ENCODE peak calls at places on chromosomes 7 and 10, in four cellular contexts. One of them, this sample, is unnamed.

GRCh38 chr10:133465950-133466474 is 12.3 kb downstream of the SCART1 start:
- DNase-seq in retinal pigment epithelial cell: no peak
- DNase-seq in endothelial cell: no peak
- DNase-seq in MM.1S: no peak
- DNase-seq in this sample: no peak

GRCh38 chr10:33326897-33327296 is 7.6 kb downstream of the NRP1 start:
- DNase-seq in retinal pigment epithelial cell: no peak
- DNase-seq in MM.1S: no peak
- DNase-seq in endothelial cell: no peak
- DNase-seq in this sample: no peak

GRCh38 chr7:143279186-143280098 is 5.3 kb upstream of the TMEM139 start:
- DNase-seq in MM.1S: no peak
- DNase-seq in retinal pigment epithelial cell: peak
- DNase-seq in endothelial cell: no peak
- DNase-seq in this sample: no peak

GRCh38 chr7:28018446-28018845 is 162.1 kb downstream of the JAZF1 start:
- DNase-seq in retinal pigment epithelial cell: no peak
- DNase-seq in endothelial cell: no peak
- DNase-seq in MM.1S: no peak
- DNase-seq in this sample: no peak

GRCh38 chr10:116168745-116169144 is 104.3 kb downstream of the GFRA1 start:
- DNase-seq in MM.1S: no peak
- DNase-seq in retinal pigment epithelial cell: no peak
- DNase-seq in endothelial cell: no peak
- DNase-seq in this sample: no peak

GRCh38 chr7:117324940-117325339 is 2.1 kb upstream of the WNT2 start:
- DNase-seq in retinal pigment epithelial cell: no peak
- DNase-seq in MM.1S: no peak
- DNase-seq in endothelial cell: no peak
- DNase-seq in this sample: no peak

GRCh38 chr7:1564603-1565022 is 5.2 kb downstream of the PSMG3 start:
- DNase-seq in retinal pigment epithelial cell: no peak
- DNase-seq in endothelial cell: no peak
- DNase-seq in MM.1S: no peak
- DNase-seq in this sample: no peak

GRCh38 chr10:24360286-24361127 is 151.6 kb downstream of the KIAA1217 start:
- DNase-seq in retinal pigment epithelial cell: no peak
- DNase-seq in endothelial cell: peak
- DNase-seq in MM.1S: peak
- DNase-seq in this sample: peak

GRCh38 chr7:76073335-76073990 is 25.6 kb downstream of the MDH2 start:
- DNase-seq in endothelial cell: peak
- DNase-seq in MM.1S: no peak
- DNase-seq in retinal pigment epithelial cell: no peak
- DNase-seq in this sample: no peak

GRCh38 chr7:139923090-139923489 is 94.0 kb downstream of the TBXAS1 start:
- DNase-seq in MM.1S: no peak
- DNase-seq in endothelial cell: no peak
- DNase-seq in retinal pigment epithelial cell: no peak
- DNase-seq in this sample: no peak

GRCh38 chr10:116752969-116753665 is 10.8 kb upstream of the HSPA12A start:
- DNase-seq in retinal pigment epithelial cell: no peak
- DNase-seq in endothelial cell: no peak
- DNase-seq in MM.1S: no peak
- DNase-seq in this sample: no peak

GRCh38 chr10:31819393-31819820 is 109.2 kb downstream of the ARHGAP12 start:
- DNase-seq in MM.1S: no peak
- DNase-seq in retinal pigment epithelial cell: no peak
- DNase-seq in endothelial cell: no peak
- DNase-seq in this sample: no peak

GRCh38 chr7:139092090-139092796 is 17.3 kb downstream of the ZC3HAV1 start:
- DNase-seq in endothelial cell: no peak
- DNase-seq in retinal pigment epithelial cell: no peak
- DNase-seq in MM.1S: no peak
- DNase-seq in this sample: no peak

GRCh38 chr10:109898666-109899577 is 24.4 kb downstream of the XPNPEP1 start:
- DNase-seq in endothelial cell: no peak
- DNase-seq in MM.1S: no peak
- DNase-seq in retinal pigment epithelial cell: no peak
- DNase-seq in this sample: no peak

GRCh38 chr10:123689880-123690279 is 23.7 kb downstream of the GPR26 start:
- DNase-seq in endothelial cell: no peak
- DNase-seq in retinal pigment epithelial cell: no peak
- DNase-seq in MM.1S: no peak
- DNase-seq in this sample: no peak

GRCh38 chr7:157693071-157693520 is 356.3 kb downstream of the DNAJB6 start:
- DNase-seq in MM.1S: no peak
- DNase-seq in retinal pigment epithelial cell: no peak
- DNase-seq in endothelial cell: no peak
- DNase-seq in this sample: no peak

GRCh38 chr10:17209931-17210330 is 8.5 kb upstream of the TRDMT1 start:
- DNase-seq in endothelial cell: no peak
- DNase-seq in retinal pigment epithelial cell: no peak
- DNase-seq in MM.1S: no peak
- DNase-seq in this sample: no peak

GRCh38 chr10:93938140-93938539 is 44.4 kb downstream of the SLC35G1 start:
- DNase-seq in endothelial cell: no peak
- DNase-seq in retinal pigment epithelial cell: no peak
- DNase-seq in MM.1S: no peak
- DNase-seq in this sample: no peak

GRCh38 chr10:98357208-98357836 is 57.7 kb downstream of the PYROXD2 start:
- DNase-seq in endothelial cell: no peak
- DNase-seq in MM.1S: no peak
- DNase-seq in retinal pigment epithelial cell: no peak
- DNase-seq in this sample: no peak

GRCh38 chr10:80081801-80082750 is 3.6 kb downstream of the TMEM254 start:
- DNase-seq in MM.1S: no peak
- DNase-seq in endothelial cell: no peak
- DNase-seq in retinal pigment epithelial cell: no peak
- DNase-seq in this sample: no peak

GRCh38 chr7:70570029-70570428 is 561.9 kb upstream of the GALNT17 start:
- DNase-seq in endothelial cell: no peak
- DNase-seq in MM.1S: no peak
- DNase-seq in retinal pigment epithelial cell: no peak
- DNase-seq in this sample: no peak

GRCh38 chr7:127886248-127886647 is 145.0 kb downstream of the LRRC4 start:
- DNase-seq in endothelial cell: no peak
- DNase-seq in retinal pigment epithelial cell: no peak
- DNase-seq in MM.1S: no peak
- DNase-seq in this sample: no peak

GRCh38 chr10:79103078-79103477 is 34.3 kb downstream of the ZMIZ1 start:
- DNase-seq in MM.1S: no peak
- DNase-seq in endothelial cell: no peak
- DNase-seq in retinal pigment epithelial cell: no peak
- DNase-seq in this sample: no peak

GRCh38 chr10:113029055-113029440 is 79.0 kb downstream of the TCF7L2 start:
- DNase-seq in endothelial cell: no peak
- DNase-seq in retinal pigment epithelial cell: no peak
- DNase-seq in MM.1S: no peak
- DNase-seq in this sample: no peak

GRCh38 chr7:37081436-37081835 is 357.1 kb upstream of the AOAH start:
- DNase-seq in retinal pigment epithelial cell: no peak
- DNase-seq in endothelial cell: no peak
- DNase-seq in MM.1S: peak
- DNase-seq in this sample: no peak

GRCh38 chr7:130942211-130942964 is 208.4 kb upstream of the KLF14 start:
- DNase-seq in retinal pigment epithelial cell: no peak
- DNase-seq in endothelial cell: no peak
- DNase-seq in MM.1S: no peak
- DNase-seq in this sample: no peak

GRCh38 chr10:77863446-77863845 is 63.1 kb downstream of the DLG5 start:
- DNase-seq in endothelial cell: no peak
- DNase-seq in retinal pigment epithelial cell: no peak
- DNase-seq in MM.1S: no peak
- DNase-seq in this sample: no peak

GRCh38 chr7:81294897-81295515 is 376.2 kb upstream of the SEMA3C start:
- DNase-seq in MM.1S: no peak
- DNase-seq in endothelial cell: no peak
- DNase-seq in retinal pigment epithelial cell: no peak
- DNase-seq in this sample: no peak

GRCh38 chr10:71985542-71986250 is 21.5 kb downstream of the CHST3 start:
- DNase-seq in MM.1S: no peak
- DNase-seq in retinal pigment epithelial cell: peak
- DNase-seq in endothelial cell: no peak
- DNase-seq in this sample: peak

GRCh38 chr7:121041516-121042148 is 53.1 kb downstream of the CPED1 start:
- DNase-seq in retinal pigment epithelial cell: no peak
- DNase-seq in MM.1S: no peak
- DNase-seq in endothelial cell: no peak
- DNase-seq in this sample: no peak

GRCh38 chr10:116567335-116567734 is 21.6 kb downstream of the PNLIP start:
- DNase-seq in MM.1S: no peak
- DNase-seq in endothelial cell: no peak
- DNase-seq in retinal pigment epithelial cell: no peak
- DNase-seq in this sample: no peak

GRCh38 chr7:73715648-73716317 is 3.7 kb downstream of the STX1A start:
- DNase-seq in retinal pigment epithelial cell: no peak
- DNase-seq in MM.1S: no peak
- DNase-seq in endothelial cell: no peak
- DNase-seq in this sample: no peak

GRCh38 chr10:8758029-8758428 is 703.5 kb downstream of the GATA3 start:
- DNase-seq in MM.1S: no peak
- DNase-seq in endothelial cell: no peak
- DNase-seq in retinal pigment epithelial cell: peak
- DNase-seq in this sample: no peak

GRCh38 chr10:100586959-100587358 is 51.2 kb downstream of the HIF1AN start:
- DNase-seq in retinal pigment epithelial cell: no peak
- DNase-seq in MM.1S: no peak
- DNase-seq in endothelial cell: no peak
- DNase-seq in this sample: no peak

GRCh38 chr7:768881-769504 is 41.9 kb upstream of the PRKAR1B start:
- DNase-seq in MM.1S: no peak
- DNase-seq in endothelial cell: no peak
- DNase-seq in retinal pigment epithelial cell: peak
- DNase-seq in this sample: no peak

GRCh38 chr7:8115547-8116402 is 146.2 kb downstream of the ICA1 start:
- DNase-seq in MM.1S: peak
- DNase-seq in retinal pigment epithelial cell: no peak
- DNase-seq in endothelial cell: no peak
- DNase-seq in this sample: peak

DNA sequence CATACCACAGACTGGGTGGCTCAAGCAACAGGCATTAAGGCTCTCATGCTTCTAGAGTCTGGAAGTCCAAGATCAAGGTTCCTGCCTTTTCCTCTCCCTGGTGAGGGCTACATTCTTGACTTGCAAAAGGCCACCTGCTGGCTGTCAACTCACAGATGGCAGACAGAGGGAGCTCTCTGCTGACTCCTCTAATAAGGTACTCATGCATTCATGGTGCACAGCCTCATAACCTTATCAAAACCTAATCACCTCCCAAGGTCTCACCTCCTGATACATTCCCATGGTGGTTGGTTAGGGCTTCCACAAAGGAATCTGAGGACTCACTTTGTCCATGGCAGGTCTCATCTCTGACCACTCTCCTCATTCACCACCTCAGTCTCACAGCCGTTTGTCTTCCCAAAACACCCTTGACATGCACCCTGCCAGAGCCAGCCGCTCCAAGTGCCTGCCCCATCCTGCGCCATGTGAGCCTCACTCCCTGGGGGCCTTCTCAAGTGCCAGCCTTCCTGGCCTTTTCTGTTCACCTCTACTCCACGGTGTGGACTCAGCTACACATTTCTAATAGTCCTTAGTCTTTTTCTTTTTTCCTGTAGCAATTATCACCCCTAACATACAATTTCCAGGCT is 400.3 kb upstream of the ADARB2 start:
- DNase-seq in retinal pigment epithelial cell: no peak
- DNase-seq in endothelial cell: peak
- DNase-seq in MM.1S: no peak
- DNase-seq in this sample: no peak
- TF ChIP-seq CTCF in retinal pigment epithelial cell: no peak
- TF ChIP-seq CTCF in endothelial cell: peak
- TF ChIP-seq CTCF in MM.1S: peak
- TF ChIP-seq CTCF in this sample: peak

GRCh38 chr7:38451840-38452239 is 178.4 kb upstream of the TARP start:
- DNase-seq in endothelial cell: no peak
- DNase-seq in retinal pigment epithelial cell: no peak
- DNase-seq in MM.1S: peak
- DNase-seq in this sample: no peak
- TF ChIP-seq CTCF in endothelial cell: no peak
- TF ChIP-seq CTCF in retinal pigment epithelial cell: peak
- TF ChIP-seq CTCF in MM.1S: peak
- TF ChIP-seq CTCF in this sample: peak

GRCh38 chr10:62072901-62073300 is 171.4 kb downstream of the ARID5B start:
- DNase-seq in endothelial cell: no peak
- DNase-seq in retinal pigment epithelial cell: no peak
- DNase-seq in MM.1S: no peak
- DNase-seq in this sample: no peak
- TF ChIP-seq CTCF in endothelial cell: no peak
- TF ChIP-seq CTCF in retinal pigment epithelial cell: no peak
- TF ChIP-seq CTCF in MM.1S: no peak
- TF ChIP-seq CTCF in this sample: no peak

DNA sequence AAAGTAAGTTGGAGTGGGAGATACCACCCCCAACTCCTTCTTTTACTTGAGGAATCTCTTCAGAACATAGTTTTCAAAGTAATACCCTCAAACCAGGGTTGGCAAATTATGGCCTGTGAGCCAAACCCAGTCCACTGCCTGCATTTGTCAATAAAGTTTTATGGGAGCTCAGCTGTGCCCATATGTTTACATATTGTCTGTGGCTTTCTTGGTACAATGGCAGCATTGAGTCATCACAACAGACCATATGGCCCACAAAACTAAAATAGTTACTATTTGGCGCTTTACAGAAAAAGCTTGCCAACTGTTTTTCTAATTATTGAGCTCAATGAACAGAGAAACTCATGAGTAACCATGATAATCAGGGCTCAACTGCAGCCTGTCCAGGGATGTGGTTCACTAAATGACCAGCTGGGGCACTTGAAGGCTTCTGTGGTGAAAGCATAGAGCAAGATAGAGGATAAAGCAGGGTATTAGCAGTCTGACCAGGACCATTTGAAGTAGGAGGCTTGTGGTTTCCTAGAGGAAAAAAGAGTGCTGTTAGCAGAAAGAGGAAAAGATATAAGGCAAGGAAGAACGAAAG is 196.0 kb upstream of the GRB10 start:
- DNase-seq in retinal pigment epithelial cell: peak
- DNase-seq in endothelial cell: no peak
- DNase-seq in MM.1S: no peak
- DNase-seq in this sample: no peak
- TF ChIP-seq CTCF in retinal pigment epithelial cell: peak
- TF ChIP-seq CTCF in endothelial cell: no peak
- TF ChIP-seq CTCF in MM.1S: no peak
- TF ChIP-seq CTCF in this sample: no peak